ENCODE peak calls at places on chromosomes 6 and 20, in four cellular contexts. A is H1, R is K562, U is HepG2. H is an unnamed sample.

GRCh38 chr20:6122873-6123649 is at the start of gene FERMT1:
- DNase-seq in A (peak), R (no peak), U (peak), H (no peak)

GRCh38 chr6:94862116-94862515 is 715.2 kb upstream of the MANEA start:
- DNase-seq in A (no peak), R (no peak), U (no peak), H (no peak)

GRCh38 chr20:25258463-25258805 is 10.5 kb downstream of the PYGB start:
- DNase-seq in A (no peak), R (no peak), U (no peak), H (no peak)

GRCh38 chr6:170035896-170036295 is 255.0 kb downstream of the DLL1 start:
- DNase-seq in A (no peak), R (no peak), U (no peak), H (no peak)

GRCh38 chr6:168136001-168136400 is 57.0 kb upstream of the FRMD1 start:
- DNase-seq in A (no peak), R (no peak), U (no peak), H (no peak)

GRCh38 chr20:21125072-21125848 is 622 bp upstream of the KIZ start:
- DNase-seq in A (no peak), R (no peak), U (peak), H (no peak)

GRCh38 chr20:32344835-32345506 is 13.2 kb upstream of the ASXL1 start:
- DNase-seq in A (no peak), R (no peak), U (no peak), H (no peak)

GRCh38 chr6:45872827-45873226 is 142.8 kb downstream of the CLIC5 start:
- DNase-seq in A (no peak), R (no peak), U (no peak), H (no peak)

GRCh38 chr20:4813076-4813838 is 91.5 kb downstream of the PRND start:
- DNase-seq in A (no peak), R (no peak), U (no peak), H (peak)

GRCh38 chr6:107712523-107713213 is 111.4 kb downstream of the SCML4 start:
- DNase-seq in A (no peak), R (no peak), U (no peak), H (no peak)

GRCh38 chr20:48142258-48142657 is 357.0 kb upstream of the SULF2 start:
- DNase-seq in A (no peak), R (no peak), U (no peak), H (no peak)

GRCh38 chr6:163533443-163533842 is 118.9 kb downstream of the QKI start:
- DNase-seq in A (no peak), R (no peak), U (peak), H (no peak)

GRCh38 chr20:32764000-32764960 is 2.1 kb downstream of the DNMT3B start:
- DNase-seq in A (peak), R (peak), U (no peak), H (no peak)

GRCh38 chr6:35733633-35734032 is 3.2 kb upstream of the ARMC12 start:
- DNase-seq in A (no peak), R (no peak), U (no peak), H (no peak)

GRCh38 chr6:111484655-111484974 is 1.6 kb upstream of the REV3L start:
- DNase-seq in A (no peak), R (no peak), U (peak), H (no peak)

GRCh38 chr6:27129095-27129815 is 118.2 kb upstream of the PRSS16 start:
- DNase-seq in A (no peak), R (no peak), U (no peak), H (no peak)

GRCh38 chr6:116313377-116313776 is 33.6 kb upstream of the TSPYL1 start:
- DNase-seq in A (no peak), R (no peak), U (no peak), H (no peak)

GRCh38 chr20:19936801-19937583 is 80.2 kb upstream of the NAA20 start:
- DNase-seq in A (no peak), R (no peak), U (no peak), H (no peak)

GRCh38 chr6:87257975-87258374 is 64.4 kb upstream of the SMIM8 start:
- DNase-seq in A (no peak), R (no peak), U (no peak), H (no peak)

GRCh38 chr6:84156306-84156705 is 71.1 kb downstream of the CEP162 start:
- DNase-seq in A (no peak), R (no peak), U (no peak), H (no peak)

GRCh38 chr6:2209226-2209809 is 36.1 kb downstream of the GMDS start:
- DNase-seq in A (peak), R (peak), U (peak), H (peak)

GRCh38 chr6:25925808-25926325 is 4.6 kb downstream of the SLC17A2 start:
- DNase-seq in A (no peak), R (no peak), U (no peak), H (no peak)

GRCh38 chr6:116159782-116160524 is 34.0 kb upstream of the COL10A1 start:
- DNase-seq in A (no peak), R (no peak), U (no peak), H (no peak)

GRCh38 chr20:60966031-60966430 is 286.0 kb upstream of the CDH4 start:
- DNase-seq in A (no peak), R (no peak), U (no peak), H (no peak)

GRCh38 chr20:58308680-58309527 is 611 bp upstream of the RAB22A start:
- DNase-seq in A (no peak), R (peak), U (no peak), H (no peak)

GRCh38 chr6:150263765-150264415 is 104.9 kb upstream of the IYD start:
- DNase-seq in A (no peak), R (no peak), U (no peak), H (no peak)

GRCh38 chr6:123022980-123023379 is 26.9 kb downstream of the CLVS2 start:
- DNase-seq in A (no peak), R (no peak), U (no peak), H (no peak)

GRCh38 chr20:8492182-8492581 is 360.1 kb downstream of the PLCB1 start:
- DNase-seq in A (no peak), R (no peak), U (no peak), H (no peak)

GRCh38 chr6:21494505-21494904 is 99.0 kb upstream of the SOX4 start:
- DNase-seq in A (no peak), R (no peak), U (no peak), H (no peak)

GRCh38 chr20:37777556-37777955 is 83.7 kb downstream of the CTNNBL1 start:
- DNase-seq in A (no peak), R (no peak), U (no peak), H (no peak)

GRCh38 chr6:115838763-115839401 is 221.8 kb downstream of the FRK start:
- DNase-seq in A (peak), R (peak), U (peak), H (no peak)

GRCh38 chr6:80425089-80425823 is 318.8 kb downstream of the BCKDHB start:
- DNase-seq in A (no peak), R (no peak), U (no peak), H (no peak)

GRCh38 chr6:106730672-106731071 is 101.3 kb downstream of the QRSL1 start:
- DNase-seq in A (no peak), R (no peak), U (no peak), H (no peak)

GRCh38 chr6:52577022-52577777 is at the start of gene TRAM2:
- DNase-seq in A (no peak), R (peak), U (peak), H (no peak)

GRCh38 chr20:26208296-26209091 is 511.8 kb upstream of the ZNF337 start:
- DNase-seq in A (peak), R (no peak), U (no peak), H (no peak)

GRCh38 chr6:41548098-41548840 is 2.1 kb downstream of the FOXP4 start:
- DNase-seq in A (no peak), R (no peak), U (no peak), H (no peak)

GRCh38 chr6:61592238-61592637 is 693.8 kb downstream of the KHDRBS2 start:
- DNase-seq in A (no peak), R (no peak), U (no peak), H (no peak)
- TF ChIP-seq YY1 in A (no peak), R (no peak), U (no peak), H (no peak)

GRCh38 chr6:9484686-9485085 is 930.2 kb downstream of the TFAP2A start:
- DNase-seq in A (no peak), R (no peak), U (no peak), H (no peak)

GRCh38 chr6:9482030-9482731 is 932.7 kb downstream of the TFAP2A start:
- DNase-seq in A (no peak), R (no peak), U (no peak), H (no peak)

GRCh38 chr6:9485992-9486391 is 928.9 kb downstream of the TFAP2A start:
- DNase-seq in A (no peak), R (no peak), U (no peak), H (no peak)

GRCh38 chr6:9481292-9482029 is 933.4 kb downstream of the TFAP2A start:
- DNase-seq in A (no peak), R (no peak), U (no peak), H (no peak)

GRCh38 chr6:9484091-9484490 is 930.8 kb downstream of the TFAP2A start:
- DNase-seq in A (no peak), R (no peak), U (no peak), H (no peak)
- TF ChIP-seq BRCA1 in A (no peak), R (no peak), U (no peak), H (no peak)

DNA sequence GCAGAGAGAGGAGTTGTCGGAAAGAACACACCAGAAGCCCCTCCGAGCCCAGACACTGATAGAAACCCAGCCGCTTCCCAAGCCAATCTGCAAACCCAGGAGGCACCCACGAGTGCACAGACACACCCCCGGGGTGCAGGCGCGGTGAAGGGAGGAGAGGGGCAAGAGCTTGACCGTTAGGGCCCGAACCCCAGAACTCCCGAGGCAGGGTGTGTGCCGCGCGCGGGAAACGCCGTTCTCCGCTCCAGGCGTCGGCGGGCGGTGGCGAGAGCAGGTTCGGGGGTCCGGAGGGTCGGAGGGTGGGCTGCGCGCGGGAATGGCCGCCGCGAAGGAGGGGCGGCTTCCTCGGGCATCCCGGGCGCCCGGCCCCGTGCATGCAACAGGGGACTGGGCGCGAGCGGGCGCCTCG is 549 bp downstream of the ELOVL2 start:
- DNase-seq in A (no peak), R (no peak), U (no peak), H (no peak)
- TF ChIP-seq YY1 in A (no peak), R (no peak), U (no peak), H (no peak)

GRCh38 chr6:30990422-30991086 is 7.0 kb downstream of the MUC21 start:
- DNase-seq in A (no peak), R (no peak), U (no peak), H (no peak)
- TF ChIP-seq BRCA1 in A (no peak), R (no peak), U (no peak), H (no peak)

GRCh38 chr6:20404641-20405032 is 3.0 kb downstream of the E2F3 start:
- DNase-seq in A (no peak), R (peak), U (peak), H (peak)
- TF ChIP-seq YY1 in A (no peak), R (no peak), U (no peak), H (peak)

DNA sequence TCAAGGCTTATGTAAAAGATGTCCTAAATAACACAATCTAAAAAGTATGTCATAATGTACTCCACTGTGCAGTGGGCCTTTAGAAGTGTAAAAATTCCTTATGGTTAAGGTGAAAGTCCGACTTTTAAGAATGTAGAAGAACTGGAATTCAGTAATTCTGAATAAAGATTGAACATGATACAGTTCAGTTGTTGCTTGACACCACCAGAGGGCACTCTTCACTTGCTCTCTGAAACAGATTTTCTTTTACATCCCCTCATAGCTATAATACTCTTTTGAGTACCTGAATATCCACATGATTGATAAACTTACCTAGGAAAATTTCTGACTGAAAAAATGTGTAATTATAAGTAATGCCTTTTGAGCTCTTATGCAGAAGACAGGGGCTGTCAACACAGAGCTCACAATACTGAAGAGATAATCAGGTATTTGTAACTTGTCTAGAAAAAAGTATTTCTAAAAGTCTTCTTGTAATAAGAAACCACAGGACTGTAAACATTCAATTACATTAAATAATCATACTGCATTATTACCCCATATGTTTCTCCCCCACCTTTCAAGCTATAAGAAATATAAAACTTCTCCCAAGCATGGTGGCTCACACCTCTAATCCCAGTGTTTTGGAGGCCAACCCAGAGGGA is 92.1 kb downstream of the POPDC3 start:
- DNase-seq in A (no peak), R (peak), U (peak), H (peak)
- TF ChIP-seq BRCA1 in A (no peak), R (no peak), U (no peak), H (no peak)

DNA sequence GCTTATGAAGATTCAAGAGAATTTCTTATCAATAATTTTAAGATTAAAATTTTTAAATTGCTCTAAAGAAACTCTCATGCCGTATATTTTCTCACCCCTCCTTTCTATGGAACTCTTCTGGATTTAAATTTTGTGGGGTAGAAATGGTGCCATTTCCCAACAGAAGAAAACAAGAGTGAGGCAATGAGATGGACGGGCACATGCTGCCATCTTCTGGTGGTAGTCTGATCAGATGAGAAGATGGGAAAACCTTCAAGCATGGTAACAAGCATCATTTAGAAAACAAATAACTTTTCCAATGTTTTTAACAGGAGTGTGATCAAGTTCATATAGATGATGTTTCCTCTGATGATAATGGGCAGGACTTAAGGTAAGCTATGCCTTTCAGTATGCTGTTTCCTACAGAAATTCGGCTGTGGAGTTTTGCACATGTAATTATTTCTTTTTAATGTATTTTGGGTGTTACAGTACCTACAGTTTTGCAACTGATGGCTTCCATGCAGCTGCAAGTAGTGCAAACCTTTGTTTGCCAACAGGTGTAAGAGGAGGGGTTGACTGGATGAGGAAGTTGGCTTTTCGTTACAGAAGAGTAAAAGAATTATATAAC is 271.4 kb downstream of the EYA4 start:
- DNase-seq in A (no peak), R (peak), U (peak), H (no peak)
- TF ChIP-seq YY1 in A (no peak), R (no peak), U (no peak), H (peak)

GRCh38 chr6:15907914-15908518 is 220.9 kb upstream of the MYLIP start:
- DNase-seq in A (no peak), R (peak), U (no peak), H (no peak)
- TF ChIP-seq BRCA1 in A (no peak), R (no peak), U (no peak), H (no peak)

GRCh38 chr6:73290435-73290834 is 27.4 kb upstream of the KHDC1 start:
- DNase-seq in A (no peak), R (no peak), U (no peak), H (no peak)
- TF ChIP-seq YY1 in A (no peak), R (no peak), U (no peak), H (no peak)

H was measured in GM12878.